ENCODE peak calls at places on chromosomes 2 and 18, in five cellular contexts. F is esophagus muscularis mucosa, O is RWPE1, Y is GM23338, L is GM10248. W is an unnamed sample.

GRCh38 chr2:102971661-102972060 is 209.8 kb downstream of the TMEM182 start:
- DNase-seq in F (no peak), L (no peak), Y (no peak), O (no peak), W (peak)

GRCh38 chr2:232839680-232840079 is 30.4 kb upstream of the SNORC start:
- DNase-seq in O (no peak), F (no peak), Y (no peak), L (no peak), W (no peak)

GRCh38 chr2:223935459-223936125 is 9.5 kb downstream of the WDFY1 start:
- DNase-seq in O (no peak), F (no peak), Y (no peak), L (no peak), W (no peak)

GRCh38 chr2:119106301-119106897 is 52.2 kb downstream of the C1QL2 start:
- DNase-seq in L (no peak), F (peak), O (peak), Y (peak), W (peak)

GRCh38 chr18:22493255-22493654 is 75.5 kb upstream of the CTAGE1 start:
- DNase-seq in O (no peak), Y (no peak), F (no peak), L (no peak), W (no peak)

GRCh38 chr2:222982010-222982908 is 69.7 kb upstream of the KCNE4 start:
- DNase-seq in O (no peak), Y (peak), L (no peak), F (peak), W (peak)

GRCh38 chr2:175036582-175037018 is 31.4 kb upstream of the CHN1 start:
- DNase-seq in L (peak), Y (peak), F (no peak), O (peak), W (peak)

GRCh38 chr2:239047420-239047819 is 199.5 kb downstream of the TWIST2 start:
- DNase-seq in Y (no peak), F (no peak), L (no peak), O (no peak), W (no peak)

GRCh38 chr2:152648336-152648735 is 68.9 kb downstream of the PRPF40A start:
- DNase-seq in F (no peak), L (no peak), Y (peak), O (no peak), W (no peak)

GRCh38 chr2:206983156-206983875 is 44.0 kb downstream of the CPO start:
- DNase-seq in Y (no peak), O (no peak), L (no peak), F (peak), W (peak)

GRCh38 chr18:12998332-12999060 is 7.3 kb downstream of the CEP192 start:
- DNase-seq in O (no peak), F (no peak), Y (no peak), L (no peak), W (no peak)

GRCh38 chr2:164667566-164667965 is 46.3 kb upstream of the GRB14 start:
- DNase-seq in Y (no peak), O (no peak), L (no peak), F (no peak), W (no peak)

GRCh38 chr2:60533114-60534033 is 20.1 kb downstream of the BCL11A start:
- DNase-seq in O (peak), F (no peak), Y (no peak), L (no peak), W (peak)

DNA sequence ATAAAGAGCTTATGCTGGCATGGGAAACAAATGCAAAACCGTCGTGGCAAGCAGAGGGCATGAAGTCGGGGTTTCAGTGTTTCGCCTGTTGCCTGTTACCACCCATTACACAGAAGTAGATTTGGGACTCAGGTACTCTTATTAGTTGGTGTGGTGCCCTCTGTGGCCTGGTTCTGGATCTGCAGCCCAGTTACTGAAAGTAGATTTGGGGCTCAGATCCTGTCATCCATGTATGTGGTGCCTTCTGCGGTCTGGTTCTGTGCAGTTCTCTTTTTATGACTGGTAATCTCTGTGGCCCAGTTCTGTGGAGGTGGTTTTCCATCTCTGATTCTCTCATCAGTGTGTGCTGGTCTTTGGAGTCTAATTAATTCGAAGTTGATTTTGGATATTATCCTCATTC is 45.2 kb downstream of the ADNP2 start:
- DNase-seq in F (no peak), L (no peak), Y (peak), O (no peak), W (peak)
- TF ChIP-seq CTCF in F (no peak), L (peak), Y (peak), O (peak), W (peak)

GRCh38 chr2:217151509-217152206 is 291.8 kb upstream of the TNP1 start:
- DNase-seq in F (peak), L (no peak), O (no peak), Y (no peak), W (no peak)
- TF ChIP-seq CTCF in F (no peak), L (no peak), O (no peak), Y (no peak), W (no peak)

DNA sequence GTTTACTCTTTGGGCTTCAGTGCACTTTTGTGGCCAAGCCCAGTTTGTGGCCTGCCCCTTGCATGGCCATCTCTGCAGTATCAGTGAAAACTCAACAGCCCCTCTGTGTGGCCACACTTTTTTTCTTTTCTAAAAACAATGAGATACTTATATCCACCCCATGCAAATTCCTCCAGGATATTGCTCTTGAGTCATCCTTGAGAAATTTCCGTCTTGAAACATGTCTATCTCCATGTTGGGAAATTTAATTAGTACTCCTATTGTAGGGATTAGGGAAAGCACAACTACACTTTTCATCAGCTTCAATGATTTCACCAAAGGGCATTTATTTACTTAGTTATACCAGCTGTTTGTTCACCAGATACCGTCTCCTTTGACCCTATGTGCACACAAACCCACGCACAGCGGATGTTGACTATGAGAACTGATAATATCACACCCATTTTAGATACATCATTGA is 993.1 kb downstream of the TSN start:
- DNase-seq in L (no peak), O (peak), Y (peak), F (no peak), W (peak)
- TF ChIP-seq CTCF in L (no peak), O (no peak), Y (peak), F (no peak), W (no peak)

GRCh38 chr2:227862227-227862740 is 9.1 kb upstream of the DAW1 start:
- DNase-seq in L (peak), F (no peak), O (peak), Y (peak), W (peak)

GRCh38 chr2:227865281-227865680 is 6.2 kb upstream of the DAW1 start:
- DNase-seq in Y (no peak), L (no peak), O (no peak), F (no peak), W (no peak)

GRCh38 chr2:227864161-227864756 is 7.2 kb upstream of the DAW1 start:
- DNase-seq in F (no peak), Y (no peak), O (no peak), L (no peak), W (peak)

GRCh38 chr2:227861011-227861410 is 10.4 kb upstream of the DAW1 start:
- DNase-seq in L (no peak), Y (no peak), F (no peak), O (no peak), W (no peak)

GRCh38 chr2:227862741-227863588 is 8.5 kb upstream of the DAW1 start:
- DNase-seq in O (peak), Y (peak), F (no peak), L (no peak), W (peak)
- TF ChIP-seq CTCF in O (no peak), Y (no peak), F (no peak), L (no peak), W (no peak)

DNA sequence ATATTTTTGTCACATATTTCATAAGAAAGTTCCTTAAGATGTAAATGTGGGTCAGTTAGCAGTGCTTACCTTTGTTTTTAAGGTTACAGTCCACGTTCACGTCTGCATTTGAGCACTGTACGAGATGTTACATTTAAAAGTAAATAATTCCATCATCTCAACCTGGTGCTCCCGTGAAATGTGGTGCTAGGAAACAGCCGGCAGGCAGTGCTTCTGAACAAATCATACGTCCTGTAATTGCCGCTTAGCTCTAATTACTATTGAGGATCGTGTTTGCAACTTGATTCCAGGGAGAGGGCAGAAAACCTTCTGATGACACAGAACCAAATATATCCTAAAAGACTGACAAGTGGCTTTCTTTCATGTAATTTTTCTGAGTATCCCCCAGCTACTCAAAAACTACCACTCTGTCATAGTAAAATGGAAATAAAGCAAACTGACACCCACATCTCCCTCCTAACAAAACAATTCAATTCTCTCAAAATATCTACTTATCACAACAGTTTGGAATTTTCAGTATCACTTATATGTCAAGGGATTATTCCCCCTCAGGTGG is 297.8 kb upstream of the SESTD1 start:
- DNase-seq in F (no peak), Y (no peak), O (no peak), L (no peak), W (no peak)
- TF ChIP-seq CTCF in F (no peak), Y (no peak), O (no peak), L (no peak), W (no peak)

GRCh38 chr2:211854832-211855231 is 683.8 kb downstream of the ERBB4 start:
- DNase-seq in F (no peak), Y (peak), O (no peak), L (no peak), W (no peak)
- TF ChIP-seq CTCF in F (no peak), Y (peak), O (no peak), L (no peak), W (no peak)

W was measured in MCF 10A.